ENCODE peak calls at places on chromosomes 16 and 17, in seven cellular contexts. R, A, T, B, V, L and Z are unnamed samples. For H3K4me1, the result is how much of the 10 kb centered on the place peaks cover.

GRCh38 chr16:57485916-57486857 is at the start of gene DOK4:
- DNase-seq in A (peak), T (peak), B (no peak), R (no peak), V (peak), L (peak), Z (peak)

GRCh38 chr17:17890773-17891759 is 54.3 kb upstream of the SREBF1 start:
- DNase-seq in B (no peak), V (peak), R (peak), L (peak), A (peak), T (peak), Z (peak)

GRCh38 chr17:18946536-18946935 is 5.4 kb upstream of the SLC5A10 start:
- DNase-seq in L (no peak), R (no peak), B (no peak), V (no peak), A (no peak), T (no peak), Z (peak)

GRCh38 chr17:1649116-1649843 is 386 bp downstream of the RILP start:
- DNase-seq in R (peak), A (peak), B (peak), T (peak), L (peak), V (peak), Z (no peak)

GRCh38 chr16:27324851-27325301 is 11.1 kb downstream of the IL4R start:
- DNase-seq in L (no peak), R (no peak), B (peak), A (no peak), T (peak), V (no peak), Z (peak)

GRCh38 chr16:57403965-57404817 is at the start of gene CCL17:
- DNase-seq in T (no peak), L (no peak), R (no peak), V (no peak), B (no peak), A (no peak), Z (no peak)

GRCh38 chr17:38702900-38703741 is 2.0 kb upstream of the MLLT6 start:
- DNase-seq in V (no peak), R (no peak), L (no peak), T (peak), B (no peak), A (no peak), Z (peak)

GRCh38 chr17:64358261-64358788 is 32.3 kb downstream of the PECAM1 start:
- DNase-seq in V (no peak), R (no peak), L (no peak), B (no peak), T (no peak), A (no peak), Z (no peak)

GRCh38 chr16:51722467-51722866 is 571.4 kb upstream of the SALL1 start:
- DNase-seq in B (no peak), V (no peak), A (no peak), T (no peak), L (no peak), R (no peak), Z (no peak)

GRCh38 chr16:82042144-82042543 is 7.1 kb downstream of the HSD17B2 start:
- DNase-seq in A (no peak), B (peak), T (no peak), V (no peak), R (no peak), L (no peak), Z (no peak)

GRCh38 chr17:78247304-78247703 is 15.9 kb downstream of the TMEM235 start:
- DNase-seq in V (no peak), A (no peak), T (no peak), R (no peak), B (no peak), L (no peak), Z (no peak)

GRCh38 chr16:81618661-81619060 is 160.4 kb upstream of the PLCG2 start:
- DNase-seq in R (no peak), B (no peak), T (no peak), V (no peak), A (no peak), L (no peak), Z (no peak)

GRCh38 chr16:6884002-6884401 is 448.6 kb upstream of the RBFOX1 start:
- DNase-seq in L (no peak), B (no peak), R (no peak), A (no peak), T (no peak), V (peak), Z (no peak)

GRCh38 chr17:8997994-8998628 is 23.2 kb upstream of the NTN1 start:
- DNase-seq in L (peak), R (peak), T (peak), V (peak), A (peak), B (no peak), Z (peak)

GRCh38 chr16:90077757-90078593 is 844 bp upstream of the PRDM7 start:
- DNase-seq in R (no peak), T (peak), B (no peak), V (peak), A (peak), L (peak), Z (peak)

GRCh38 chr16:66176731-66177130 is 189.8 kb upstream of the CDH5 start:
- DNase-seq in R (no peak), V (no peak), A (no peak), B (no peak), L (no peak), T (no peak), Z (no peak)

GRCh38 chr17:8818654-8819330 is 19.6 kb upstream of the MFSD6L start:
- DNase-seq in L (no peak), V (no peak), T (no peak), R (no peak), A (no peak), B (peak), Z (peak)

GRCh38 chr17:48603959-48604769 is 622 bp downstream of the HOXB6 start:
- DNase-seq in A (peak), B (no peak), T (peak), R (peak), V (no peak), L (peak), Z (peak)

GRCh38 chr16:57115148-57115503 is 22.7 kb downstream of the CPNE2 start:
- DNase-seq in L (no peak), B (no peak), V (no peak), T (no peak), R (no peak), A (no peak), Z (no peak)

GRCh38 chr17:39866013-39866730 is 1.8 kb upstream of the ZPBP2 start:
- DNase-seq in T (no peak), V (no peak), L (no peak), A (no peak), B (no peak), R (no peak), Z (no peak)

GRCh38 chr16:15849209-15849981 is 7.4 kb downstream of the MYH11 start:
- DNase-seq in L (no peak), A (no peak), T (no peak), R (no peak), V (no peak), B (peak), Z (no peak)

GRCh38 chr17:10613775-10614513 is 43.2 kb downstream of the MYH3 start:
- DNase-seq in T (no peak), A (no peak), B (no peak), R (no peak), L (no peak), V (no peak), Z (no peak)

GRCh38 chr17:82400830-82401229 is 17.3 kb upstream of the HEXD start:
- DNase-seq in R (no peak), T (no peak), V (no peak), A (no peak), L (no peak), B (no peak), Z (no peak)

GRCh38 chr17:17366941-17367885 is 64.0 kb downstream of the NT5M start:
- DNase-seq in B (no peak), L (no peak), A (no peak), V (no peak), R (no peak), T (no peak), Z (no peak)

GRCh38 chr17:2982854-2983636 is 80.4 kb downstream of the OR1D5 start:
- DNase-seq in T (no peak), L (no peak), A (peak), B (peak), V (no peak), R (no peak), Z (peak)

GRCh38 chr17:40062347-40063033 is at the start of gene THRA:
- DNase-seq in V (peak), L (no peak), T (peak), R (no peak), B (no peak), A (peak), Z (peak)

GRCh38 chr17:5837055-5837491 is 233.1 kb upstream of the WSCD1 start:
- DNase-seq in T (no peak), B (no peak), V (peak), A (peak), R (peak), L (peak), Z (peak)

GRCh38 chr16:49440156-49441065 is 66.8 kb downstream of the C16orf78 start:
- DNase-seq in L (no peak), T (no peak), V (no peak), B (no peak), A (no peak), R (no peak), Z (no peak)

GRCh38 chr16:66939366-66939765 is 4.0 kb downstream of the CES2 start:
- DNase-seq in V (no peak), B (no peak), L (no peak), T (no peak), A (no peak), R (no peak), Z (no peak)

GRCh38 chr17:69503711-69504110 is 89.2 kb downstream of the MAP2K6 start:
- DNase-seq in T (no peak), B (no peak), A (no peak), V (no peak), L (no peak), R (no peak), Z (no peak)

GRCh38 chr17:2137342-2138098 is 82.6 kb downstream of the HIC1 start:
- DNase-seq in L (no peak), V (peak), R (peak), T (peak), B (no peak), A (no peak), Z (peak)

GRCh38 chr17:67942810-67943209 is 53.5 kb downstream of the C17orf58 start:
- DNase-seq in B (no peak), A (peak), R (no peak), L (peak), T (peak), V (no peak), Z (no peak)
- TF ChIP-seq CTCF in B (no peak), A (peak), R (peak), L (peak), T (peak), V (no peak), Z (peak)

DNA sequence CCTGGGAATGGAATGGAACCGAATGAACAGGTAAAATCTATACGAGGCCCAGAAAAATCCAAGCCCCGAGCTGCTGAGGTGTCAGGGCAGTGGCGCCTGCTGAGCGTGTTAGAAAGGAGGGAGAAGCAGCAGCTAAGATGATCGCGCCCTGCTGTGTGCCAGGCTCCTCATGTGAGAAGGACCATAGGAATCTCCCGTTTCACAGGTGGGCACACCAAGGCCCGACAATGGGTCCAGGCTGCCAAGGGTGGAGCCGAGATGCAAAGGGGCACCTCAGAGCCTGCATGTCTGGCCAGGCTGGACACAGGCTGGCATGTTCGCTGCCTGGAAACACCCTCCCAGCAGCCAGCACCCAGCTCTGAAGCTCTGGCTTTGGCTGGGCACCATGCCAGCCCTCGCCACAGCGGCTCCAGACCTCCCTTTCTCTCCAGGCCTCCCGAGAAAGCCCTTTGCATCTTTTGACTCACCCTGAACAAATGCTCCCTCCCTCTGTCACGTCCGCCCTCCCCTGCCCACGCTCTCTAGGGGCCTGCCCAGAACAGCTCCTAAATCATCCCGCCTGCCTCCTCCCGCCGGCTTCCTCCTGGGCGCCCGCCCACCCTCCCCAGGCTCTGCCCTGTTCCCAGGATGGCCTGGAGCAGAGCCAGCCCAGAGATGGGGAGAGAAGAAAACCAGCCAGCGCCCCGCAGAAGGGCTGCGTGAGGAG is 217.8 kb upstream of the GSE1 start:
- DNase-seq in A (peak), R (peak), T (no peak), L (peak), B (no peak), V (peak), Z (no peak)
- H3K4me1 ChIP-seq in A (half or more), R (under half), T (under half), L (under half), B (half or more), V (under half), Z (under half)

DNA sequence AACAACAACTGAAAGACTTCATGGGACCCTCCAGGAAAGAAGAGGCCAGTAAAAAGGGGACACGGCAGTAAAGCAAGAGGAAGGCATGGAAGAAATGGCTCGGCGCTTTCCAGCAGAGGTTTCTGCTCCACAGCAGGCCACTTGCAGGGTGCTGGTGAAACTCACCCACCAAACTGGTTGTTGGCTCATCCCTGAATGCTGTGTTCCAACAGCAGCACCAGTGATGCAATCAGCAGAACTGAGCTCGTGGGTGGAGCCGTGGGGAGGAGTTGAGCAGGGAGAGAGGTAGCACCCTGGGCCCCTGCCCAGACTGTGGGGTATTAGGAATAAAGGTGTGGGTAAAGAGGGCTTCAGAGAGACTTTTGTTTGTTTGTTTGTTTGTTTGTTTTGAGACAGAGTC is 62.8 kb upstream of the ADCY9 start:
- DNase-seq in T (no peak), L (no peak), A (no peak), V (peak), B (no peak), R (peak), Z (no peak)
- TF ChIP-seq CTCF in T (no peak), L (no peak), A (no peak), V (no peak), B (no peak), R (no peak), Z (no peak)

DNA sequence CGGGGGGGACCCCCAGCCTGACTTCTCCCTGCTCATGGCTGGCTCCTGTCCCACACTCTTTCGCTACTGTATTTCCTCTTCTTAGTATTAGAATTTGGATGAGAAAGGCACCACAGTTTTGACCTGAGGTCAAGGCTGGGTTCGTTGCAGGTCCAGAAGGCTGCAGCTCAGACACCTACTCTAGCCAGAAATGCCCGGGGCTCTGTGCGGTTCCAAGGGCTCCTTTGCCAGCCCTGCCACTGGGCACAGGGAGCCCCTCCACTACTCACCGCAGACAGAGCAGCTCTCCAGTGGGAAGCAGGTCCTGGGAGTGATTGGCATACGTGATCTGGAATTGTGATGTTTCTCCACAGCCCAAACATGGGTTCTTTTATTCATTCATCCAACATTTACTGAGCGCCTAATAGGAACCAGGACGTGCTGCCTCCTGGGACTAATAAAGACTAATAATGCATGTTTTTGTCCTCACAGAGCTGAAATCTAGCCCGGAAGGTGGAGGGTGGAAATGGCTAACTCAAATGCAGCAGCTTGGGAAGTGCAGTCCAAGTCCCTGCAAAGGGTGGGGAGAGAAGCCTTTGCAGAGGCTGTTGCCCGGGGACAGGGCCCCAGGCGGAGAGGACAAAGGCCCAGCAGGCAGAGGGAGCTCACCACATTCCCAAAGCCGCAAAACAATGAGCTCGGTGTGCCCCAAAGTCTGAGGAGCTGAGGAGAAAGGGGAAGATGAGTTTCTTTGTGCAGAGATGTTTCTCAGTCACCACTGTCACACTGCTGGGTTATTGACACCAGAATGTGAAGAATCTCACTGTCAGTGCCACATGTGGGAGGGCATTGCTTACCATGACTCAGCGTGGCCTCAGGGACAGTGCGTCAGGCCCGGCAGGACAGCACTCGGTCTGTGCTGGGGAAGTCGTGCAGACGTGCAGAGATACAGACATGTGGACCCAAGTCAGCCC is 118.4 kb upstream of the CHMP6 start:
- DNase-seq in V (no peak), A (peak), T (peak), R (no peak), B (no peak), L (no peak), Z (peak)
- H3K4me1 ChIP-seq in V (under half), A (under half), T (under half), R (under half), B (under half), L (under half), Z (under half)

DNA sequence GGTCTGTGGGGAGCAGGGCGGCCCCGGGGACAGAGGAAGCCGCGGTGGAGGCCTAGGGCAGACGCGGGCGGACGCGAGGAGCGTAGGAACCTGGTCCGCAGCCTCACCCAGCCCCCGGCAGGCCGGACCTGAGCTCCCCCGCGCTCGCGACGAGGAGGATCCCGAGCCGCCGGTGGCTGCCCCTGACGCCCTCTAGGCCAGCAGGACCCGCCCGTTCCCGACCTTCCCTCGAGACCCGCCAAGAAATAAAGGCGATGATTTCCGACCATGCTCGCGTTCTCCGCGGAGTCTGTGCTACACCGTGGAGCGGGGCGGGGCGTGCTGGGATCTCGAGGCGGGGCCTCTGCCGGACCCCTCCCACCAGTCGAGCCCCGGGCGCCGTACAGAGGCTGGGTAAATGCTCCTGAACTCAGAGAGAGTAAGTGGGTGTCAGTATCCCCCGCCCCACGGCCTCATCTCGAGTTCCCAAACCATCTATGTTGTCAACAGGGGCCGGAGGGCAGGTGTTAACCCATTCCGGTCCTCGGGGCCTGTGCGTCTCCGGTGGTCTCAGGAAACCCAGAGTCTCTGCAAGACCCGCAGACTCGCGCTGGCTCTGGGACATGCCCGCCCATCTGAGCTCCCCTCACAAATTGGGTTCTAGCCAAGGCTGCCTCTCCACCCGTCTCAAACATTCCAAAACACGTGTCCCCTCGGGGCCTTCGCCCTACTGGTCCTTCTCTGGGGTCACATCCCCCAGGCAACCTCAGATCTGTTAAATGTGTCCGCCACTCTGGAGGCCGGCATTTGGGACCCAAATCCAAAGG is 13.7 kb downstream of the SYCE1L start:
- DNase-seq in V (peak), B (peak), T (peak), R (no peak), A (peak), L (peak), Z (peak)
- TF ChIP-seq CTCF in V (no peak), B (no peak), T (no peak), R (no peak), A (no peak), L (no peak), Z (no peak)

DNA sequence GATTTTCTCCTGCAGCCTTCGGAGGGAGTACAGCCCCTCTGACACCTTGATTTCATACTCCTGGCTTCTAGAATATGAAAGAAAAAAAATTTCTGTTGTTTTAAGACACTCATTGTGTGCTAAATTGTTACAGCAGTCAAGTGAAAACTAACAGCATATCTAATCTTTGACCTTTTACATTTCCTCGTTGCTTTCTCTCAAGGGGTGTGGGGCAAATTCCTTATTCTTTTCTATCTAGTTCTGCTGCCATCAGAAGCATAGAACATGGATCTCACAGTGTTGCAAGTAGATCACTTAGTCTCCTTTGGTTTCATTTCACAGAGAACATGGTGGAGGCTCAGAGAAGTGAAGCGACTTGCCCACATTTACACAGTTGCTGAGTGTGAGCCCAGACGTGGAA is 28.6 kb upstream of the MMD start:
- DNase-seq in T (no peak), L (no peak), A (no peak), B (no peak), V (no peak), R (no peak), Z (no peak)
- H3K4me1 ChIP-seq in T (under half), L (under half), A (half or more), B (under half), V (under half), R (under half), Z (under half)